ENCODE peak calls at places on chromosome 6, in eight cellular contexts. U, A, M, Z, Q, D, Y and T are unnamed samples.

GRCh38 chr6:154909821-154910220 is 85.3 kb upstream of the TIAM2 start:
- DNase-seq in U (no peak), A (no peak), M (no peak), Z (no peak), Q (no peak), D (peak; percentile 25), Y (no peak), T (peak; percentile 44)

GRCh38 chr6:132483779-132484679 is 28.9 kb downstream of the STX7 start:
- DNase-seq in U (peak; percentile 78), A (no peak), M (peak; percentile 11), Z (peak; percentile 50), Q (peak; percentile 28), D (peak; percentile 76), Y (peak; percentile 71), T (peak; percentile 63)

GRCh38 chr6:87636313-87636712 is 46.4 kb downstream of the ORC3 start:
- DNase-seq in U (no peak), A (no peak), M (no peak), Z (no peak), Q (no peak), D (no peak), Y (no peak), T (no peak)

GRCh38 chr6:148657053-148657452 is 89.8 kb upstream of the UST start:
- DNase-seq in U (peak; percentile 84), A (peak; percentile 26), M (no peak), Z (no peak), Q (no peak), D (peak; percentile 84), Y (peak; percentile 60), T (no peak)

GRCh38 chr6:148441454-148441911 is 98.8 kb downstream of the SASH1 start:
- DNase-seq in U (peak; percentile 86), A (no peak), M (no peak), Z (no peak), Q (no peak), D (peak; percentile 90), Y (peak; percentile 84), T (no peak)

GRCh38 chr6:89054200-89054599 is 26.4 kb upstream of the PNRC1 start:
- DNase-seq in U (no peak), A (no peak), M (no peak), Z (no peak), Q (no peak), D (no peak), Y (no peak), T (no peak)

GRCh38 chr6:168099201-168100010 is 20.4 kb upstream of the FRMD1 start:
- DNase-seq in U (no peak), A (no peak), M (no peak), Z (no peak), Q (no peak), D (no peak), Y (no peak), T (no peak)

GRCh38 chr6:160221423-160221822 is 37.2 kb downstream of the SLC22A2 start:
- DNase-seq in U (no peak), A (no peak), M (no peak), Z (no peak), Q (no peak), D (no peak), Y (peak; percentile 68), T (no peak)

GRCh38 chr6:57324538-57324937 is 7.1 kb downstream of the PRIM2 start:
- DNase-seq in U (peak; percentile 47), A (no peak), M (no peak), Z (no peak), Q (no peak), D (peak; percentile 32), Y (peak; percentile 17), T (no peak)

GRCh38 chr6:123036663-123037062 is 40.6 kb downstream of the CLVS2 start:
- DNase-seq in U (no peak), A (no peak), M (no peak), Z (no peak), Q (no peak), D (no peak), Y (no peak), T (no peak)

GRCh38 chr6:149053848-149054558 is 263.5 kb upstream of the TAB2 start:
- DNase-seq in U (no peak), A (no peak), M (no peak), Z (no peak), Q (no peak), D (no peak), Y (no peak), T (no peak)

GRCh38 chr6:130827247-130828149 is at the start of gene SMLR1:
- DNase-seq in U (no peak), A (no peak), M (no peak), Z (no peak), Q (no peak), D (no peak), Y (no peak), T (no peak)

GRCh38 chr6:101935732-101936131 is 542.2 kb downstream of the GRIK2 start:
- DNase-seq in U (no peak), A (no peak), M (no peak), Z (no peak), Q (no peak), D (no peak), Y (no peak), T (no peak)

GRCh38 chr6:36242161-36242560 is 27.7 kb upstream of the PNPLA1 start:
- DNase-seq in U (no peak), A (no peak), M (no peak), Z (no peak), Q (no peak), D (no peak), Y (no peak), T (no peak)

GRCh38 chr6:116447496-116448011 is 13.6 kb upstream of the CALHM6 start:
- DNase-seq in U (peak; percentile 99), A (no peak), M (no peak), Z (no peak), Q (peak; percentile 95), D (peak; percentile 99), Y (peak; percentile 77), T (no peak)

GRCh38 chr6:150485559-150486517 is 113.8 kb upstream of the PLEKHG1 start:
- DNase-seq in U (no peak), A (no peak), M (no peak), Z (no peak), Q (no peak), D (no peak), Y (no peak), T (no peak)

GRCh38 chr6:144013486-144013909 is 5.4 kb upstream of the PLAGL1 start:
- DNase-seq in U (peak; percentile 85), A (peak; percentile 15), M (peak; percentile 35), Z (peak; percentile 67), Q (peak; percentile 29), D (peak; percentile 71), Y (peak; percentile 77), T (peak; percentile 81)

GRCh38 chr6:54929245-54929909 is 82.8 kb downstream of the FAM83B start:
- DNase-seq in U (no peak), A (no peak), M (no peak), Z (no peak), Q (no peak), D (no peak), Y (no peak), T (no peak)

GRCh38 chr6:161369339-161369738 is 95.5 kb upstream of the AGPAT4 start:
- DNase-seq in U (peak; percentile 49), A (no peak), M (no peak), Z (no peak), Q (no peak), D (peak; percentile 81), Y (peak; percentile 99), T (no peak)

GRCh38 chr6:160461641-160462040 is 113.5 kb downstream of the SLC22A3 start:
- DNase-seq in U (peak; percentile 21), A (no peak), M (no peak), Z (no peak), Q (no peak), D (peak; percentile 16), Y (peak; percentile 12), T (no peak)

GRCh38 chr6:106475280-106475679 is 114.8 kb downstream of the CRYBG1 start:
- DNase-seq in U (no peak), A (no peak), M (no peak), Z (no peak), Q (no peak), D (no peak), Y (peak; percentile 79), T (no peak)

GRCh38 chr6:130997061-130997753 is 65.8 kb downstream of the EPB41L2 start:
- DNase-seq in U (peak; percentile 80), A (no peak), M (no peak), Z (no peak), Q (no peak), D (peak; percentile 56), Y (no peak), T (peak; percentile 89)

GRCh38 chr6:115830895-115831294 is 229.8 kb downstream of the FRK start:
- DNase-seq in U (no peak), A (no peak), M (no peak), Z (no peak), Q (no peak), D (no peak), Y (peak; percentile 17), T (no peak)

GRCh38 chr6:142357879-142358278 is 56.1 kb downstream of the ADGRG6 start:
- DNase-seq in U (peak; percentile 74), A (no peak), M (no peak), Z (no peak), Q (no peak), D (peak; percentile 71), Y (no peak), T (no peak)

GRCh38 chr6:117677553-117678131 is 2.4 kb downstream of the NUS1 start:
- DNase-seq in U (peak; percentile 16), A (no peak), M (no peak), Z (no peak), Q (no peak), D (peak; percentile 44), Y (peak; percentile 91), T (no peak)

GRCh38 chr6:25623874-25624273 is 28.1 kb upstream of the SCGN start:
- DNase-seq in U (no peak), A (no peak), M (no peak), Z (no peak), Q (peak; percentile 14), D (no peak), Y (no peak), T (no peak)

GRCh38 chr6:170555305-170555704 is 1.1 kb downstream of the TBP start:
- DNase-seq in U (no peak), A (no peak), M (no peak), Z (no peak), Q (no peak), D (no peak), Y (no peak), T (no peak)

GRCh38 chr6:128230267-128230989 is 290.0 kb downstream of the PTPRK start:
- DNase-seq in U (no peak), A (no peak), M (no peak), Z (no peak), Q (no peak), D (no peak), Y (no peak), T (no peak)

GRCh38 chr6:8180327-8181161 is 78.2 kb upstream of the EEF1E1 start:
- DNase-seq in U (peak; percentile 96), A (no peak), M (no peak), Z (no peak), Q (no peak), D (peak; percentile 81), Y (peak; percentile 42), T (peak; percentile 25)

GRCh38 chr6:115271001-115271400 is 789.7 kb downstream of the FRK start:
- DNase-seq in U (no peak), A (no peak), M (no peak), Z (no peak), Q (peak; percentile 100), D (no peak), Y (no peak), T (no peak)

GRCh38 chr6:102679844-102680243 is 1286.3 kb downstream of the GRIK2 start:
- DNase-seq in U (no peak), A (no peak), M (no peak), Z (no peak), Q (no peak), D (no peak), Y (no peak), T (no peak)

GRCh38 chr6:130681028-130681427 is 146.2 kb upstream of the SMLR1 start:
- DNase-seq in U (peak; percentile 87), A (no peak), M (no peak), Z (no peak), Q (no peak), D (peak; percentile 65), Y (peak; percentile 66), T (no peak)

GRCh38 chr6:70593118-70593486 is 26.4 kb downstream of the SDHAF4 start:
- DNase-seq in U (no peak), A (no peak), M (no peak), Z (no peak), Q (no peak), D (no peak), Y (no peak), T (no peak)